ENCODE peak calls at places on chromosomes 3 and 15, in seven cellular contexts. L, P, X, C, A, D and R are unnamed samples.

GRCh38 chr3:10189557-10190374 is 25.0 kb downstream of the IRAK2 start:
- DNase-seq in L (no peak), P (no peak), X (no peak), C (no peak), A (no peak), D (peak), R (peak)

GRCh38 chr15:50116477-50116876 is 2.6 kb downstream of the ATP8B4 start:
- DNase-seq in L (no peak), P (peak), X (no peak), C (no peak), A (no peak), D (no peak), R (no peak)

GRCh38 chr3:63130625-63131024 is 147.5 kb upstream of the SYNPR start:
- DNase-seq in L (no peak), P (no peak), X (no peak), C (no peak), A (no peak), D (no peak), R (no peak)

GRCh38 chr3:354433-354832 is 157.9 kb downstream of the CHL1 start:
- DNase-seq in L (no peak), P (peak), X (peak), C (peak), A (peak), D (no peak), R (peak)

GRCh38 chr3:56933803-56934202 is 126.7 kb upstream of the SPATA12 start:
- DNase-seq in L (no peak), P (no peak), X (no peak), C (no peak), A (no peak), D (no peak), R (no peak)

GRCh38 chr3:197891-198491 is 1.4 kb downstream of the CHL1 start:
- DNase-seq in L (no peak), P (no peak), X (peak), C (peak), A (peak), D (peak), R (no peak)

GRCh38 chr15:48112242-48112641 is 8.5 kb upstream of the SLC24A5 start:
- DNase-seq in L (no peak), P (peak), X (peak), C (peak), A (no peak), D (no peak), R (no peak)

GRCh38 chr3:157063926-157064325 is 96.0 kb downstream of the CCNL1 start:
- DNase-seq in L (no peak), P (no peak), X (no peak), C (no peak), A (no peak), D (no peak), R (no peak)

GRCh38 chr3:82308755-82309154 is 547.3 kb upstream of the GBE1 start:
- DNase-seq in L (no peak), P (no peak), X (no peak), C (no peak), A (no peak), D (no peak), R (no peak)

GRCh38 chr3:13866406-13866965 is 13.4 kb downstream of the WNT7A start:
- DNase-seq in L (no peak), P (no peak), X (no peak), C (no peak), A (no peak), D (no peak), R (no peak)

GRCh38 chr3:150106752-150107428 is 136.2 kb upstream of the PFN2 start:
- DNase-seq in L (peak), P (peak), X (peak), C (no peak), A (no peak), D (no peak), R (no peak)

GRCh38 chr15:25894371-25894902 is 31.3 kb upstream of the ATP10A start:
- DNase-seq in L (no peak), P (no peak), X (no peak), C (no peak), A (no peak), D (no peak), R (no peak)

GRCh38 chr15:28986108-28986507 is 100.3 kb downstream of the APBA2 start:
- DNase-seq in L (no peak), P (no peak), X (no peak), C (no peak), A (no peak), D (no peak), R (no peak)

GRCh38 chr3:37926611-37927010 is 64.0 kb upstream of the VILL start:
- DNase-seq in L (no peak), P (no peak), X (no peak), C (no peak), A (no peak), D (no peak), R (no peak)

GRCh38 chr3:109392293-109392692 is 54.9 kb upstream of the DPPA4 start:
- DNase-seq in L (no peak), P (no peak), X (no peak), C (no peak), A (no peak), D (no peak), R (no peak)

GRCh38 chr15:39585394-39585841 is 4.5 kb downstream of the THBS1 start:
- DNase-seq in L (no peak), P (peak), X (no peak), C (no peak), A (no peak), D (no peak), R (peak)

GRCh38 chr3:114121996-114122709 is 56.7 kb downstream of the DRD3 start:
- DNase-seq in L (no peak), P (no peak), X (no peak), C (peak), A (no peak), D (peak), R (no peak)

GRCh38 chr3:190432216-190432615 is 17.5 kb downstream of the TMEM207 start:
- DNase-seq in L (no peak), P (no peak), X (no peak), C (no peak), A (no peak), D (no peak), R (no peak)

GRCh38 chr3:128079823-128080222 is 27.6 kb downstream of the SEC61A1 start:
- DNase-seq in L (no peak), P (no peak), X (no peak), C (no peak), A (no peak), D (no peak), R (no peak)

GRCh38 chr3:115436767-115437301 is 186.5 kb upstream of the GAP43 start:
- DNase-seq in L (peak), P (peak), X (no peak), C (no peak), A (no peak), D (no peak), R (no peak)

GRCh38 chr15:82999905-83000671 is 11.4 kb downstream of the C15orf40 start:
- DNase-seq in L (peak), P (peak), X (no peak), C (peak), A (no peak), D (no peak), R (no peak)

GRCh38 chr15:41259546-41260189 is 28.6 kb downstream of the CHP1 start:
- DNase-seq in L (no peak), P (no peak), X (no peak), C (no peak), A (no peak), D (no peak), R (peak)

GRCh38 chr3:42702982-42703694 is 540 bp upstream of the HHATL start:
- DNase-seq in L (no peak), P (no peak), X (no peak), C (no peak), A (no peak), D (no peak), R (no peak)

GRCh38 chr3:171132873-171133272 is 106.4 kb upstream of the SLC2A2 start:
- DNase-seq in L (peak), P (peak), X (no peak), C (no peak), A (no peak), D (no peak), R (no peak)

GRCh38 chr3:73021301-73021700 is 24.7 kb downstream of the PPP4R2 start:
- DNase-seq in L (no peak), P (no peak), X (no peak), C (no peak), A (no peak), D (no peak), R (no peak)

GRCh38 chr3:22284559-22284958 is 533.5 kb upstream of the ZNF385D start:
- DNase-seq in L (peak), P (peak), X (no peak), C (no peak), A (no peak), D (no peak), R (no peak)

GRCh38 chr15:61449306-61449705 is 220.2 kb upstream of the RORA start:
- DNase-seq in L (no peak), P (no peak), X (no peak), C (no peak), A (no peak), D (no peak), R (no peak)